ENCODE peak calls at places on chromosomes 12 and 14, in six cellular contexts. P is K562, Q is tibial artery, D is neural progenitor cell, C is IMR-90, V is BE2C. Z is an unnamed sample.

GRCh38 chr14:102496955-102497744 is 12.4 kb downstream of the ANKRD9 start:
- DNase-seq in P (no peak), V (no peak), C (no peak), Q (no peak), D (no peak), Z (no peak)

GRCh38 chr14:86450075-86450474 is 920.1 kb downstream of the FLRT2 start:
- DNase-seq in C (peak), P (no peak), D (no peak), Q (no peak), V (no peak), Z (no peak)

GRCh38 chr14:102940729-102941362 is 18.4 kb downstream of the AMN start:
- DNase-seq in D (no peak), C (no peak), V (no peak), P (no peak), Q (no peak), Z (no peak)

GRCh38 chr12:106189341-106189740 is 50.6 kb upstream of the NUAK1 start:
- DNase-seq in Q (no peak), P (no peak), V (no peak), C (no peak), D (peak), Z (no peak)

GRCh38 chr12:104775731-104776231 is 182.3 kb downstream of the SLC41A2 start:
- DNase-seq in Q (no peak), P (no peak), V (no peak), D (no peak), C (no peak), Z (no peak)

GRCh38 chr14:28482644-28483043 is 283.9 kb upstream of the FOXG1 start:
- DNase-seq in V (no peak), Q (no peak), C (no peak), D (no peak), P (no peak), Z (no peak)

GRCh38 chr12:87939182-87939581 is 90.0 kb downstream of the C12orf50 start:
- DNase-seq in V (no peak), C (no peak), P (no peak), Q (no peak), D (no peak), Z (no peak)

GRCh38 chr12:104718581-104718980 is 239.5 kb downstream of the SLC41A2 start:
- DNase-seq in P (no peak), V (no peak), C (peak), Q (no peak), D (no peak), Z (no peak)

DNA sequence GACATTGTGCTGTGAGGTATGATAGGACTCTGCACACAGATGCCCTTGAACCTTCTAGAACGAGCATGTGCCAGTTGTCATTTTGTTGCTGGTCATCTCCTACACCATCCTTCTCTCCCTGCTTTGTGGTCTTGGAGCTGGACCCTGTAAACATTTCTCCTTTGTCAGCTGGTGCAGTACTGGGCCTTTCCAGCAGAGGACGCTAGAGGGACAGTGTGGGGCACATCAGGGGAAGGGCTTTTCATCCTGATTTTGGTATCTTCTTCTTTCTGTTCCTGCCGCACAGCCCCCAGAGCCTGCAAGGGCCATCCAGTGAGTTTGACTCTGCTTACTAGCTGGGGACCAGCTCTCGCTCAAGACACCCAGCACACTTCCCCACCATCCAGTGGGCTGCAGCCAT is 484.6 kb downstream of the AACS start:
- DNase-seq in C (no peak), D (no peak), Q (no peak), V (no peak), P (peak), Z (no peak)
- TF ChIP-seq CTCF in C (no peak), D (peak), Q (no peak), V (peak), P (peak), Z (no peak)

GRCh38 chr12:27608890-27609289 is 84.9 kb downstream of the PPFIBP1 start:
- DNase-seq in V (no peak), P (no peak), Q (no peak), D (no peak), C (no peak), Z (no peak)
- H3K4me3 ChIP-seq in V (no peak), P (no peak), Q (peak), D (no peak), C (no peak), Z (no peak)

DNA sequence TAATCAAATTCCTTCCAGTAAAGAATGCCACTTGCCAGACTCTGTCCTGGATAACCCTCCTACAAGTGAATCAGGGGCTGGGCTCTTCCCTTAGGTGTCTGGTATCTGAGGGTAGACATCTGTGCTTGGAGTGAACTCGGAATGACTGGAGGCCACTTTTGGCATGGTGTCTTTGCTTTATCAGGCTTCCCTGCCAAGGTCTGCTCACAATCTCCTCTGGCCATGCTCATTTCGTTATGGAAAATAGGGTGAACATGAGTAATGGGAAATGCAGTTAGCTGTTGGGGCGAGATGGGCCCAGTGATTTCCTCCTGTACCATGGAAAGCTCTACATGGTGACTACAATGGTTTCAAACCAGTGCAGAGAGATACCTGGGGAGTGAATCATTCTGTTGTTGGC is 212.9 kb downstream of the NRXN3 start:
- DNase-seq in Q (no peak), D (no peak), V (no peak), P (no peak), C (no peak), Z (no peak)
- TF ChIP-seq CTCF in Q (no peak), D (no peak), V (no peak), P (no peak), C (no peak), Z (no peak)

DNA sequence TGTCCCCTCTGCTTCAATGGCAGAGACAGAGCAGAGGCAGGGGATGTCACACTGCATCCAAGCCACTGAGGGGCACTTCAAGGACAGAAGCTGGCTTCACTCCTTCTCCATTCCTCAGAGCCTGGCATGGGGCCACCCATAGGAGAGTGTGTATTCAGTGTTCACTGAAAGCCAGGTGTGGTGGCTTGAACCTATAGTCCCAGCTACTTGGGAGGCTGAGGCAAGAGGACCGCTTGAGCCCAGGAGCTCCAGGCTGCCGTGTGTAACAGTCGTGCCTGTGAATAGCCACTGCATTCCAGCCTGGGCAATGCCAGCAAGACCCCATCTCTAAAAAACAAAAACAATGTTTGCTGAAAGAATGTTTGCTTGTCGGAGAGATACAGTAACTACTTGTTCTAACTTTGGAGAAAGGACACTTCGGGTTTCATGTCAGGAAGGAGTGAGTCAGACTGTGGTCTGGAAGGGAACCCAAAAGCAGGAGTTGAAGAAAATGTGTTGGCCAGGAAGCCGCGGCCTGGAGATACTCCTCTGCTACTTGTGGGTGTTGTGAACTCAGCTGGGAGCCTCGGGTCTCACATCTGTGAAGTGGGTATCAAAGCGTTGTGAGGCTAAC is 43.4 kb downstream of the ELK3 start:
- DNase-seq in C (peak), D (no peak), V (no peak), Q (peak), P (no peak), Z (peak)
- H3K4me3 ChIP-seq in C (no peak), D (no peak), V (no peak), Q (no peak), P (no peak), Z (no peak)

Z was measured in epithelial cell of esophagus.